ENCODE peak calls at places on chromosomes 12 and 14, in eight cellular contexts. F, Z, Q, G, D, E, C and M are unnamed samples.

GRCh38 chr12:8559676-8560075 is 19.0 kb upstream of the CLEC4E start:
- DNase-seq in G (peak), C (no peak), D (no peak), F (no peak), E (no peak), Z (no peak), Q (no peak), M (no peak)

GRCh38 chr14:54817506-54817905 is 85.1 kb downstream of the GCH1 start:
- DNase-seq in D (no peak), F (no peak), C (no peak), G (peak), E (no peak), Q (no peak), Z (no peak), M (no peak)

GRCh38 chr12:7161811-7162210 is 27.7 kb upstream of the PEX5 start:
- DNase-seq in G (no peak), Q (no peak), F (no peak), C (no peak), E (no peak), D (no peak), Z (no peak), M (peak)

GRCh38 chr12:92926549-92926948 is 2.5 kb downstream of the EEA1 start:
- DNase-seq in C (no peak), Q (no peak), E (no peak), G (peak), D (no peak), F (no peak), Z (no peak), M (peak)

GRCh38 chr14:50855558-50855957 is 16.3 kb upstream of the ABHD12B start:
- DNase-seq in E (no peak), F (no peak), G (no peak), Z (no peak), D (no peak), Q (no peak), C (no peak), M (no peak)

GRCh38 chr12:108803428-108804105 is 53.8 kb downstream of the SSH1 start:
- DNase-seq in Q (peak), E (peak), D (peak), Z (peak), G (peak), F (peak), C (peak), M (peak)

GRCh38 chr12:68911197-68911718 is 21.7 kb downstream of the CPM start:
- DNase-seq in G (no peak), E (no peak), F (no peak), Z (no peak), Q (no peak), C (no peak), D (no peak), M (no peak)

GRCh38 chr12:124497658-124498057 is 69.8 kb downstream of the NCOR2 start:
- DNase-seq in F (peak), D (no peak), Z (no peak), E (no peak), G (no peak), Q (no peak), C (no peak), M (no peak)

GRCh38 chr12:52280319-52280795 is 5.9 kb downstream of the KRT86 start:
- DNase-seq in G (no peak), Q (no peak), Z (peak), F (peak), D (no peak), C (no peak), E (no peak), M (peak)

GRCh38 chr12:2297658-2298057 is 244.9 kb downstream of the CACNA1C start:
- DNase-seq in E (no peak), F (no peak), G (no peak), Z (no peak), C (no peak), Q (no peak), D (no peak), M (no peak)

GRCh38 chr12:78580296-78580695 is 284.3 kb upstream of the SYT1 start:
- DNase-seq in Z (no peak), C (no peak), E (no peak), G (no peak), Q (no peak), F (no peak), D (no peak), M (no peak)

GRCh38 chr12:678747-679712 is 15.8 kb upstream of the NINJ2 start:
- DNase-seq in E (no peak), G (no peak), Q (no peak), F (no peak), Z (no peak), D (no peak), C (no peak), M (no peak)

GRCh38 chr14:80313806-80314205 is 102.5 kb upstream of the DIO2 start:
- DNase-seq in F (no peak), Q (no peak), E (no peak), Z (no peak), C (no peak), D (no peak), G (no peak), M (no peak)

GRCh38 chr12:95836630-95837239 is 22.0 kb upstream of the SNRPF start:
- DNase-seq in Z (no peak), F (no peak), D (no peak), Q (no peak), C (no peak), G (no peak), E (no peak), M (no peak)

GRCh38 chr12:51971679-51972423 is 20.4 kb downstream of the ACVR1B start:
- DNase-seq in Z (no peak), Q (no peak), C (no peak), G (no peak), F (no peak), E (no peak), D (no peak), M (no peak)

GRCh38 chr14:101717663-101718490 is 43.6 kb upstream of the PPP2R5C start:
- DNase-seq in Q (no peak), F (no peak), C (no peak), G (no peak), E (no peak), Z (no peak), D (no peak), M (peak)

GRCh38 chr12:103841690-103842584 is 903 bp upstream of the NT5DC3 start:
- DNase-seq in F (peak), D (no peak), C (peak), Q (peak), E (peak), Z (peak), G (peak), M (peak)

GRCh38 chr14:20687362-20688166 is 1.0 kb upstream of the ANG start:
- DNase-seq in D (no peak), F (no peak), Q (peak), C (no peak), E (no peak), Z (no peak), G (no peak), M (peak)

GRCh38 chr12:48788522-48788851 is 402 bp downstream of the ADCY6 start:
- DNase-seq in F (no peak), C (no peak), E (no peak), D (no peak), G (no peak), Z (no peak), Q (no peak), M (peak)

GRCh38 chr12:6076776-6077700 is 47.4 kb downstream of the VWF start:
- DNase-seq in G (no peak), F (no peak), C (no peak), D (no peak), Q (no peak), E (no peak), Z (no peak), M (no peak)

GRCh38 chr12:27034607-27035293 is 12.4 kb downstream of the MED21 start:
- DNase-seq in F (no peak), D (no peak), E (no peak), Q (no peak), C (no peak), Z (no peak), G (no peak), M (no peak)

GRCh38 chr12:51972849-51973273 is 21.4 kb downstream of the ACVR1B start:
- DNase-seq in E (no peak), Z (no peak), Q (no peak), D (peak), G (peak), C (peak), F (peak), M (no peak)

GRCh38 chr14:95675486-95675885 is 10.7 kb upstream of the TCL1B start:
- DNase-seq in E (no peak), Z (no peak), Q (no peak), C (no peak), D (no peak), G (peak), F (no peak), M (no peak)